ENCODE peak calls at places on chromosome 2, in six cellular contexts. A is GM23248, T is neuronal stem cell, N is progenitor cell of endocrine pancreas, C is caudate nucleus, O is HEK293T. Y is an unnamed sample.
A peak's percentile ranks its signal among the peaks of the same experiment; 100 is the strongest.

GRCh38 chr2:62435720-62436119 is 70.3 kb downstream of the TMEM17 start:
- DNase-seq in A (no peak), T (no peak), N (no peak), C (no peak), O (no peak), Y (no peak)

GRCh38 chr2:233838251-233838650 is 16.1 kb downstream of the HJURP start:
- DNase-seq in A (no peak), T (no peak), N (no peak), C (no peak), O (no peak), Y (no peak)

GRCh38 chr2:40403233-40403841 is 48.6 kb downstream of the SLC8A1 start:
- DNase-seq in A (peak; percentile 95), T (no peak), N (no peak), C (no peak), O (no peak), Y (no peak)

GRCh38 chr2:239198221-239198620 is 202.6 kb downstream of the HDAC4 start:
- DNase-seq in A (no peak), T (no peak), N (no peak), C (no peak), O (no peak), Y (no peak)

GRCh38 chr2:239548491-239548890 is 147.7 kb upstream of the HDAC4 start:
- DNase-seq in A (no peak), T (no peak), N (no peak), C (no peak), O (no peak), Y (peak; percentile 84)

GRCh38 chr2:101622633-101623521 is 74.6 kb upstream of the MAP4K4 start:
- DNase-seq in A (no peak), T (no peak), N (no peak), C (no peak), O (no peak), Y (no peak)

GRCh38 chr2:178047391-178047790 is 25.2 kb downstream of the PDE11A start:
- DNase-seq in A (no peak), T (no peak), N (no peak), C (no peak), O (no peak), Y (no peak)

GRCh38 chr2:237998530-237998929 is 31.7 kb downstream of the UBE2F start:
- DNase-seq in A (peak; percentile 23), T (no peak), N (no peak), C (no peak), O (no peak), Y (no peak)

GRCh38 chr2:132645176-132645575 is 24.8 kb downstream of the LYPD1 start:
- DNase-seq in A (no peak), T (no peak), N (no peak), C (no peak), O (no peak), Y (no peak)

GRCh38 chr2:13474538-13474937 is 757.8 kb downstream of the TRIB2 start:
- DNase-seq in A (no peak), T (no peak), N (no peak), C (no peak), O (no peak), Y (no peak)

GRCh38 chr2:182181381-182181780 is 195.7 kb downstream of the PPP1R1C start:
- DNase-seq in A (no peak), T (no peak), N (no peak), C (no peak), O (no peak), Y (no peak)

GRCh38 chr2:128196026-128196822 is 105.2 kb downstream of the UGGT1 start:
- DNase-seq in A (no peak), T (no peak), N (no peak), C (no peak), O (no peak), Y (no peak)

GRCh38 chr2:53498210-53498609 is 269.4 kb upstream of the CHAC2 start:
- DNase-seq in A (peak; percentile 30), T (no peak), N (no peak), C (no peak), O (no peak), Y (no peak)

GRCh38 chr2:237682901-237683670 is 55.7 kb downstream of the LRRFIP1 start:
- DNase-seq in A (no peak), T (no peak), N (no peak), C (no peak), O (no peak), Y (no peak)

GRCh38 chr2:11833601-11834000 is 87.2 kb downstream of the LPIN1 start:
- DNase-seq in A (peak; percentile 91), T (no peak), N (no peak), C (no peak), O (no peak), Y (peak; percentile 20)

GRCh38 chr2:112216158-112216557 is 38.7 kb downstream of the ZC3H8 start:
- DNase-seq in A (peak; percentile 34), T (no peak), N (no peak), C (no peak), O (no peak), Y (no peak)

GRCh38 chr2:96245609-96246390 is 20.0 kb downstream of the TMEM127 start:
- DNase-seq in A (peak; percentile 47), T (no peak), N (no peak), C (no peak), O (no peak), Y (no peak)

GRCh38 chr2:142769761-142770160 is 107.7 kb upstream of the KYNU start:
- DNase-seq in A (peak; percentile 10), T (no peak), N (no peak), C (no peak), O (no peak), Y (no peak)

GRCh38 chr2:24307961-24308360 is 52.4 kb downstream of the ITSN2 start:
- DNase-seq in A (peak; percentile 15), T (no peak), N (no peak), C (no peak), O (no peak), Y (no peak)

GRCh38 chr2:103008586-103008985 is 246.8 kb downstream of the TMEM182 start:
- DNase-seq in A (no peak), T (peak; percentile 8), N (no peak), C (no peak), O (no peak), Y (no peak)

GRCh38 chr2:201402651-201403573 is 45.8 kb upstream of the FLACC1 start:
- DNase-seq in A (peak; percentile 35), T (no peak), N (no peak), C (no peak), O (no peak), Y (no peak)

GRCh38 chr2:224869601-224870000 is 153.4 kb upstream of the CCDC195 start:
- DNase-seq in A (peak; percentile 90), T (no peak), N (no peak), C (no peak), O (no peak), Y (no peak)

GRCh38 chr2:190820416-190820815 is 60.2 kb upstream of the GLS start:
- DNase-seq in A (no peak), T (no peak), N (no peak), C (no peak), O (no peak), Y (no peak)

GRCh38 chr2:45004569-45005181 is 4.6 kb downstream of the SIX2 start:
- DNase-seq in A (peak; percentile 35), T (no peak), N (no peak), C (no peak), O (no peak), Y (no peak)